ENCODE peak calls at places on chromosomes 11 and 22, in ten cellular contexts. F is GM13976; I is MM.1S; E is stimulated activated naive CD8-positive, alpha-beta T cell treated with anti-CD3 and anti-CD28 coated beads, Interleukin-15, Interleukin-2, amounts not matched to agents 100 U/mL and 50 U/mL, for 24 hours; Q is EH; O is astrocyte of the spinal cord; P is RPMI7951; K is activated CD8-positive, alpha-beta memory T cell treated with anti-CD3 and anti-CD28 coated beads for 1 hour; Z is NCI-H526 treated with DMSO at 0.1 percent for 48 hours; A is foreskin fibroblast. Y is an unnamed sample.

GRCh38 chr11:102920118-102920684 is 35.3 kb downstream of the MMP13 start:
- DNase-seq in F (peak), I (no peak), E (no peak), Q (no peak), O (no peak), P (no peak), K (no peak), Z (no peak), A (peak), Y (no peak)

GRCh38 chr11:131867457-131868257 is 497.2 kb downstream of the NTM start:
- DNase-seq in F (peak), I (peak), E (peak), Q (peak), O (peak), P (peak), K (no peak), Z (peak), A (peak), Y (peak)

GRCh38 chr11:76621866-76622265 is 48.7 kb downstream of the LRRC32 start:
- DNase-seq in F (no peak), I (no peak), E (no peak), Q (peak), O (no peak), P (peak), K (no peak), Z (no peak), A (no peak), Y (no peak)

GRCh38 chr11:134532921-134533421 is 120.9 kb upstream of the B3GAT1 start:
- DNase-seq in F (no peak), I (no peak), E (no peak), Q (no peak), O (no peak), P (no peak), K (no peak), Z (no peak), A (no peak), Y (no peak)

GRCh38 chr11:94168882-94169281 is 40.2 kb downstream of the PANX1 start:
- DNase-seq in F (no peak), I (no peak), E (no peak), Q (no peak), O (no peak), P (no peak), K (no peak), Z (no peak), A (no peak), Y (no peak)

GRCh38 chr22:42996646-42997365 is 18.1 kb downstream of the PACSIN2 start:
- DNase-seq in F (no peak), I (no peak), E (no peak), Q (peak), O (no peak), P (no peak), K (no peak), Z (no peak), A (peak), Y (no peak)

GRCh38 chr11:116310215-116310614 is 462.6 kb downstream of the BUD13 start:
- DNase-seq in F (no peak), I (no peak), E (no peak), Q (peak), O (peak), P (peak), K (no peak), Z (no peak), A (no peak), Y (peak)

GRCh38 chr11:72589802-72590761 is 84.1 kb downstream of the PDE2A start:
- DNase-seq in F (peak), I (peak), E (peak), Q (peak), O (peak), P (no peak), K (no peak), Z (peak), A (peak), Y (peak)

GRCh38 chr11:128692750-128693578 is 908 bp upstream of the FLI1 start:
- DNase-seq in F (peak), I (peak), E (peak), Q (peak), O (peak), P (peak), K (no peak), Z (no peak), A (peak), Y (peak)

GRCh38 chr11:127225619-127226018 is 225.0 kb upstream of the KIRREL3 start:
- DNase-seq in F (no peak), I (no peak), E (no peak), Q (no peak), O (no peak), P (no peak), K (no peak), Z (no peak), A (no peak), Y (no peak)

GRCh38 chr11:118128310-118128709 is 24.3 kb downstream of the SCN4B start:
- DNase-seq in F (no peak), I (no peak), E (no peak), Q (peak), O (no peak), P (no peak), K (no peak), Z (no peak), A (no peak), Y (no peak)

GRCh38 chr11:119681537-119681936 is 47.5 kb downstream of the NECTIN1 start:
- DNase-seq in F (no peak), I (no peak), E (no peak), Q (no peak), O (no peak), P (no peak), K (no peak), Z (no peak), A (no peak), Y (no peak)

GRCh38 chr11:93169950-93170561 is 27.7 kb downstream of the SLC36A4 start:
- DNase-seq in F (no peak), I (peak), E (no peak), Q (peak), O (peak), P (peak), K (no peak), Z (no peak), A (peak), Y (peak)

GRCh38 chr22:49767355-49768062 is 60.2 kb downstream of the BRD1 start:
- DNase-seq in F (peak), I (peak), E (peak), Q (peak), O (peak), P (peak), K (no peak), Z (peak), A (peak), Y (peak)

GRCh38 chr22:20216863-20217499 is 51.1 kb downstream of the RTN4R start:
- DNase-seq in F (no peak), I (no peak), E (no peak), Q (no peak), O (no peak), P (no peak), K (no peak), Z (no peak), A (no peak), Y (no peak)

GRCh38 chr11:76670475-76671235 is at the start of gene LRRC32:
- DNase-seq in F (peak), I (no peak), E (peak), Q (peak), O (no peak), P (no peak), K (no peak), Z (no peak), A (peak), Y (no peak)

GRCh38 chr11:709109-709997 is 3.3 kb downstream of the EPS8L2 start:
- DNase-seq in F (no peak), I (no peak), E (no peak), Q (no peak), O (no peak), P (no peak), K (no peak), Z (no peak), A (no peak), Y (no peak)

GRCh38 chr11:1702506-1702905 is 5.5 kb downstream of the KRTAP5-6 start:
- DNase-seq in F (no peak), I (no peak), E (no peak), Q (no peak), O (no peak), P (no peak), K (no peak), Z (no peak), A (no peak), Y (no peak)

GRCh38 chr22:17842386-17842785 is 68.1 kb upstream of the BID start:
- DNase-seq in F (no peak), I (peak), E (peak), Q (no peak), O (no peak), P (peak), K (no peak), Z (no peak), A (no peak), Y (no peak)

GRCh38 chr11:82796970-82797594 is 63.4 kb upstream of the FAM181B start:
- DNase-seq in F (no peak), I (peak), E (no peak), Q (no peak), O (no peak), P (no peak), K (no peak), Z (no peak), A (no peak), Y (no peak)

GRCh38 chr22:48060266-48060665 is 1297.8 kb downstream of the TBC1D22A start:
- DNase-seq in F (no peak), I (no peak), E (no peak), Q (no peak), O (no peak), P (no peak), K (no peak), Z (no peak), A (no peak), Y (no peak)

GRCh38 chr11:70428701-70429427 is 30.5 kb downstream of the CTTN start:
- DNase-seq in F (no peak), I (no peak), E (no peak), Q (no peak), O (no peak), P (no peak), K (no peak), Z (no peak), A (no peak), Y (no peak)

GRCh38 chr11:60307507-60308195 is 19.4 kb upstream of the MS4A6E start:
- DNase-seq in F (no peak), I (no peak), E (peak), Q (no peak), O (no peak), P (no peak), K (no peak), Z (no peak), A (no peak), Y (peak)

GRCh38 chr11:69974528-69974927 is 103.6 kb upstream of the ANO1 start:
- DNase-seq in F (no peak), I (no peak), E (no peak), Q (no peak), O (no peak), P (no peak), K (no peak), Z (no peak), A (no peak), Y (no peak)

GRCh38 chr22:32996702-32997101 is 61.5 kb downstream of the SYN3 start:
- DNase-seq in F (no peak), I (no peak), E (no peak), Q (peak), O (no peak), P (peak), K (no peak), Z (no peak), A (peak), Y (peak)

GRCh38 chr11:88680806-88681205 is 343.3 kb upstream of the CTSC start:
- DNase-seq in F (no peak), I (no peak), E (no peak), Q (peak), O (peak), P (peak), K (no peak), Z (no peak), A (peak), Y (peak)

Y was measured in Daoy.